ENCODE peak calls at places on chromosomes 6 and 20, in five cellular contexts. One of them, this sample, is unnamed.

GRCh38 chr20:5039255-5039657 is 37.9 kb upstream of the SLC23A2 start:
- DNase-seq in nucleus accumbens: no peak
- DNase-seq in amygdala: no peak
- DNase-seq in stimulated activated CD8-positive, alpha-beta memory T cell treated with anti-CD3 and anti-CD28 coated beads, Interleukin-15, amount 100 ng/mL, for 48 hours: peak
- DNase-seq in A673: no peak
- DNase-seq in this sample: no peak

GRCh38 chr6:18047406-18047805 is 60.0 kb upstream of the KIF13A start:
- DNase-seq in nucleus accumbens: no peak
- DNase-seq in amygdala: no peak
- DNase-seq in stimulated activated CD8-positive, alpha-beta memory T cell treated with anti-CD3 and anti-CD28 coated beads, Interleukin-15, amount 100 ng/mL, for 48 hours: no peak
- DNase-seq in A673: no peak
- DNase-seq in this sample: no peak

GRCh38 chr20:48034754-48035153 is 249.5 kb upstream of the SULF2 start:
- DNase-seq in nucleus accumbens: no peak
- DNase-seq in amygdala: no peak
- DNase-seq in stimulated activated CD8-positive, alpha-beta memory T cell treated with anti-CD3 and anti-CD28 coated beads, Interleukin-15, amount 100 ng/mL, for 48 hours: no peak
- DNase-seq in A673: no peak
- DNase-seq in this sample: no peak

GRCh38 chr6:164133095-164133494 is 718.6 kb downstream of the QKI start:
- DNase-seq in nucleus accumbens: no peak
- DNase-seq in amygdala: no peak
- DNase-seq in stimulated activated CD8-positive, alpha-beta memory T cell treated with anti-CD3 and anti-CD28 coated beads, Interleukin-15, amount 100 ng/mL, for 48 hours: no peak
- DNase-seq in A673: no peak
- DNase-seq in this sample: no peak

GRCh38 chr20:63686492-63687321 is 9.7 kb upstream of the TNFRSF6B start:
- DNase-seq in nucleus accumbens: no peak
- DNase-seq in amygdala: no peak
- DNase-seq in stimulated activated CD8-positive, alpha-beta memory T cell treated with anti-CD3 and anti-CD28 coated beads, Interleukin-15, amount 100 ng/mL, for 48 hours: no peak
- DNase-seq in A673: no peak
- DNase-seq in this sample: no peak

GRCh38 chr6:109023348-109023925 is 71.2 kb downstream of the SESN1 start:
- DNase-seq in nucleus accumbens: no peak
- DNase-seq in amygdala: no peak
- DNase-seq in stimulated activated CD8-positive, alpha-beta memory T cell treated with anti-CD3 and anti-CD28 coated beads, Interleukin-15, amount 100 ng/mL, for 48 hours: no peak
- DNase-seq in A673: no peak
- DNase-seq in this sample: no peak

GRCh38 chr6:11275598-11275997 is 43.1 kb upstream of the NEDD9 start:
- DNase-seq in nucleus accumbens: no peak
- DNase-seq in amygdala: no peak
- DNase-seq in stimulated activated CD8-positive, alpha-beta memory T cell treated with anti-CD3 and anti-CD28 coated beads, Interleukin-15, amount 100 ng/mL, for 48 hours: no peak
- DNase-seq in A673: no peak
- DNase-seq in this sample: no peak

GRCh38 chr20:37405351-37405897 is 59.5 kb downstream of the SRC start:
- DNase-seq in nucleus accumbens: no peak
- DNase-seq in amygdala: no peak
- DNase-seq in stimulated activated CD8-positive, alpha-beta memory T cell treated with anti-CD3 and anti-CD28 coated beads, Interleukin-15, amount 100 ng/mL, for 48 hours: no peak
- DNase-seq in A673: no peak
- DNase-seq in this sample: no peak

GRCh38 chr6:17504005-17504404 is 96.1 kb upstream of the FAM8A1 start:
- DNase-seq in nucleus accumbens: no peak
- DNase-seq in amygdala: no peak
- DNase-seq in stimulated activated CD8-positive, alpha-beta memory T cell treated with anti-CD3 and anti-CD28 coated beads, Interleukin-15, amount 100 ng/mL, for 48 hours: no peak
- DNase-seq in A673: no peak
- DNase-seq in this sample: no peak

GRCh38 chr6:169131356-169131755 is 122.3 kb downstream of the THBS2 start:
- DNase-seq in nucleus accumbens: peak
- DNase-seq in amygdala: no peak
- DNase-seq in stimulated activated CD8-positive, alpha-beta memory T cell treated with anti-CD3 and anti-CD28 coated beads, Interleukin-15, amount 100 ng/mL, for 48 hours: no peak
- DNase-seq in A673: no peak
- DNase-seq in this sample: no peak

GRCh38 chr20:584375-585301 is 25.5 kb downstream of the TCF15 start:
- DNase-seq in nucleus accumbens: no peak
- DNase-seq in amygdala: no peak
- DNase-seq in stimulated activated CD8-positive, alpha-beta memory T cell treated with anti-CD3 and anti-CD28 coated beads, Interleukin-15, amount 100 ng/mL, for 48 hours: peak
- DNase-seq in A673: no peak
- DNase-seq in this sample: no peak

GRCh38 chr6:37696841-37697735 is 595 bp downstream of the MDGA1 start:
- DNase-seq in nucleus accumbens: no peak
- DNase-seq in amygdala: no peak
- DNase-seq in stimulated activated CD8-positive, alpha-beta memory T cell treated with anti-CD3 and anti-CD28 coated beads, Interleukin-15, amount 100 ng/mL, for 48 hours: no peak
- DNase-seq in A673: peak
- DNase-seq in this sample: no peak

GRCh38 chr20:38221041-38221589 is 39.4 kb downstream of the KIAA1755 start:
- DNase-seq in nucleus accumbens: no peak
- DNase-seq in amygdala: peak
- DNase-seq in stimulated activated CD8-positive, alpha-beta memory T cell treated with anti-CD3 and anti-CD28 coated beads, Interleukin-15, amount 100 ng/mL, for 48 hours: peak
- DNase-seq in A673: peak
- DNase-seq in this sample: peak

GRCh38 chr6:44077201-44077946 is 49.9 kb downstream of the MRPL14 start:
- DNase-seq in nucleus accumbens: no peak
- DNase-seq in amygdala: no peak
- DNase-seq in stimulated activated CD8-positive, alpha-beta memory T cell treated with anti-CD3 and anti-CD28 coated beads, Interleukin-15, amount 100 ng/mL, for 48 hours: no peak
- DNase-seq in A673: no peak
- DNase-seq in this sample: no peak

GRCh38 chr20:61436674-61437279 is 184.7 kb downstream of the CDH4 start:
- DNase-seq in nucleus accumbens: no peak
- DNase-seq in amygdala: no peak
- DNase-seq in stimulated activated CD8-positive, alpha-beta memory T cell treated with anti-CD3 and anti-CD28 coated beads, Interleukin-15, amount 100 ng/mL, for 48 hours: no peak
- DNase-seq in A673: peak
- DNase-seq in this sample: peak

GRCh38 chr6:2911171-2911570 is 8.1 kb upstream of the SERPINB9 start:
- DNase-seq in nucleus accumbens: no peak
- DNase-seq in amygdala: no peak
- DNase-seq in stimulated activated CD8-positive, alpha-beta memory T cell treated with anti-CD3 and anti-CD28 coated beads, Interleukin-15, amount 100 ng/mL, for 48 hours: no peak
- DNase-seq in A673: no peak
- DNase-seq in this sample: no peak

GRCh38 chr6:36216559-36216958 is 20.0 kb downstream of the BRPF3 start:
- DNase-seq in nucleus accumbens: no peak
- DNase-seq in amygdala: no peak
- DNase-seq in stimulated activated CD8-positive, alpha-beta memory T cell treated with anti-CD3 and anti-CD28 coated beads, Interleukin-15, amount 100 ng/mL, for 48 hours: no peak
- DNase-seq in A673: peak
- DNase-seq in this sample: no peak

GRCh38 chr6:149231786-149232185 is 85.7 kb upstream of the TAB2 start:
- DNase-seq in nucleus accumbens: no peak
- DNase-seq in amygdala: no peak
- DNase-seq in stimulated activated CD8-positive, alpha-beta memory T cell treated with anti-CD3 and anti-CD28 coated beads, Interleukin-15, amount 100 ng/mL, for 48 hours: no peak
- DNase-seq in A673: no peak
- DNase-seq in this sample: no peak

GRCh38 chr20:49916146-49917002 is 1.0 kb upstream of the SPATA2 start:
- DNase-seq in nucleus accumbens: no peak
- DNase-seq in amygdala: no peak
- DNase-seq in stimulated activated CD8-positive, alpha-beta memory T cell treated with anti-CD3 and anti-CD28 coated beads, Interleukin-15, amount 100 ng/mL, for 48 hours: peak
- DNase-seq in A673: peak
- DNase-seq in this sample: no peak

GRCh38 chr6:28953039-28953872 is 29.5 kb upstream of the TRIM27 start:
- DNase-seq in nucleus accumbens: no peak
- DNase-seq in amygdala: no peak
- DNase-seq in stimulated activated CD8-positive, alpha-beta memory T cell treated with anti-CD3 and anti-CD28 coated beads, Interleukin-15, amount 100 ng/mL, for 48 hours: peak
- DNase-seq in A673: peak
- DNase-seq in this sample: peak

GRCh38 chr6:144066745-144067484 is 28.5 kb downstream of the SF3B5 start:
- DNase-seq in nucleus accumbens: no peak
- DNase-seq in amygdala: no peak
- DNase-seq in stimulated activated CD8-positive, alpha-beta memory T cell treated with anti-CD3 and anti-CD28 coated beads, Interleukin-15, amount 100 ng/mL, for 48 hours: no peak
- DNase-seq in A673: no peak
- DNase-seq in this sample: no peak

GRCh38 chr6:17485181-17485580 is 91.8 kb downstream of the CAP2 start:
- DNase-seq in nucleus accumbens: no peak
- DNase-seq in amygdala: no peak
- DNase-seq in stimulated activated CD8-positive, alpha-beta memory T cell treated with anti-CD3 and anti-CD28 coated beads, Interleukin-15, amount 100 ng/mL, for 48 hours: no peak
- DNase-seq in A673: no peak
- DNase-seq in this sample: no peak

GRCh38 chr6:2687456-2687855 is 63.3 kb downstream of the MYLK4 start:
- DNase-seq in nucleus accumbens: no peak
- DNase-seq in amygdala: no peak
- DNase-seq in stimulated activated CD8-positive, alpha-beta memory T cell treated with anti-CD3 and anti-CD28 coated beads, Interleukin-15, amount 100 ng/mL, for 48 hours: no peak
- DNase-seq in A673: no peak
- DNase-seq in this sample: no peak

GRCh38 chr6:47276377-47276776 is 33.3 kb downstream of the TNFRSF21 start:
- DNase-seq in nucleus accumbens: no peak
- DNase-seq in amygdala: no peak
- DNase-seq in stimulated activated CD8-positive, alpha-beta memory T cell treated with anti-CD3 and anti-CD28 coated beads, Interleukin-15, amount 100 ng/mL, for 48 hours: no peak
- DNase-seq in A673: no peak
- DNase-seq in this sample: no peak

GRCh38 chr6:13409991-13410390 is 77.4 kb downstream of the GFOD1 start:
- DNase-seq in nucleus accumbens: no peak
- DNase-seq in amygdala: no peak
- DNase-seq in stimulated activated CD8-positive, alpha-beta memory T cell treated with anti-CD3 and anti-CD28 coated beads, Interleukin-15, amount 100 ng/mL, for 48 hours: no peak
- DNase-seq in A673: no peak
- DNase-seq in this sample: no peak

GRCh38 chr20:50003253-50003656 is 20.5 kb downstream of the SNAI1 start:
- DNase-seq in nucleus accumbens: no peak
- DNase-seq in amygdala: no peak
- DNase-seq in stimulated activated CD8-positive, alpha-beta memory T cell treated with anti-CD3 and anti-CD28 coated beads, Interleukin-15, amount 100 ng/mL, for 48 hours: no peak
- DNase-seq in A673: peak
- DNase-seq in this sample: no peak

GRCh38 chr20:33686984-33687366 is 790 bp upstream of the E2F1 start:
- DNase-seq in nucleus accumbens: no peak
- DNase-seq in amygdala: no peak
- DNase-seq in stimulated activated CD8-positive, alpha-beta memory T cell treated with anti-CD3 and anti-CD28 coated beads, Interleukin-15, amount 100 ng/mL, for 48 hours: no peak
- DNase-seq in A673: no peak
- DNase-seq in this sample: no peak

GRCh38 chr6:128239898-128240509 is 280.4 kb downstream of the PTPRK start:
- DNase-seq in nucleus accumbens: no peak
- DNase-seq in amygdala: no peak
- DNase-seq in stimulated activated CD8-positive, alpha-beta memory T cell treated with anti-CD3 and anti-CD28 coated beads, Interleukin-15, amount 100 ng/mL, for 48 hours: no peak
- DNase-seq in A673: no peak
- DNase-seq in this sample: no peak

GRCh38 chr6:168468046-168468445 is 27.1 kb downstream of the SMOC2 start:
- DNase-seq in nucleus accumbens: no peak
- DNase-seq in amygdala: no peak
- DNase-seq in stimulated activated CD8-positive, alpha-beta memory T cell treated with anti-CD3 and anti-CD28 coated beads, Interleukin-15, amount 100 ng/mL, for 48 hours: no peak
- DNase-seq in A673: peak
- DNase-seq in this sample: no peak

GRCh38 chr20:13276945-13277582 is 56.0 kb downstream of the ISM1 start:
- DNase-seq in nucleus accumbens: no peak
- DNase-seq in amygdala: no peak
- DNase-seq in stimulated activated CD8-positive, alpha-beta memory T cell treated with anti-CD3 and anti-CD28 coated beads, Interleukin-15, amount 100 ng/mL, for 48 hours: no peak
- DNase-seq in A673: no peak
- DNase-seq in this sample: no peak